ENCODE peak calls at places on chromosomes 3 and 15, in eight cellular contexts. One of them, this sample, is unnamed.

GRCh38 chr15:28919679-28920655 is 34.2 kb downstream of the APBA2 start:
- ATAC-seq in sciatic nerve: no peak
- ATAC-seq in memory B cell: no peak
- ATAC-seq in naive thymus-derived CD4-positive, alpha-beta T cell: peak; percentile 24
- ATAC-seq in T-helper 17 cell: no peak
- ATAC-seq in CD4-positive, CD25-positive, alpha-beta regulatory T cell: no peak
- ATAC-seq in effector memory CD8-positive, alpha-beta T cell: peak; percentile 47
- ATAC-seq in activated naive CD8-positive, alpha-beta T cell treated with anti-CD3 and anti-CD28 coated beads, Interleukin-2, amount 10 ng/mL, durations not matched to agents 7 days and 5 days: peak; percentile 46
- ATAC-seq in this sample: no peak

GRCh38 chr3:141050913-141051632 is at the start of gene SPSB4:
- ATAC-seq in activated naive CD8-positive, alpha-beta T cell treated with anti-CD3 and anti-CD28 coated beads, Interleukin-2, amount 10 ng/mL, durations not matched to agents 7 days and 5 days: peak; percentile 50
- ATAC-seq in effector memory CD8-positive, alpha-beta T cell: peak; percentile 29
- ATAC-seq in CD4-positive, CD25-positive, alpha-beta regulatory T cell: no peak
- ATAC-seq in memory B cell: peak; percentile 37
- ATAC-seq in naive thymus-derived CD4-positive, alpha-beta T cell: peak; percentile 33
- ATAC-seq in sciatic nerve: peak; percentile 83
- ATAC-seq in T-helper 17 cell: no peak
- ATAC-seq in this sample: peak; percentile 86

GRCh38 chr15:93037341-93038063 is 51.5 kb downstream of the RGMA start:
- ATAC-seq in effector memory CD8-positive, alpha-beta T cell: no peak
- ATAC-seq in T-helper 17 cell: peak; percentile 17
- ATAC-seq in CD4-positive, CD25-positive, alpha-beta regulatory T cell: no peak
- ATAC-seq in sciatic nerve: peak; percentile 94
- ATAC-seq in memory B cell: no peak
- ATAC-seq in naive thymus-derived CD4-positive, alpha-beta T cell: peak; percentile 72
- ATAC-seq in activated naive CD8-positive, alpha-beta T cell treated with anti-CD3 and anti-CD28 coated beads, Interleukin-2, amount 10 ng/mL, durations not matched to agents 7 days and 5 days: no peak
- ATAC-seq in this sample: peak; percentile 67

GRCh38 chr3:67030785-67031740 is 33.0 kb downstream of the KBTBD8 start:
- ATAC-seq in naive thymus-derived CD4-positive, alpha-beta T cell: no peak
- ATAC-seq in activated naive CD8-positive, alpha-beta T cell treated with anti-CD3 and anti-CD28 coated beads, Interleukin-2, amount 10 ng/mL, durations not matched to agents 7 days and 5 days: no peak
- ATAC-seq in sciatic nerve: no peak
- ATAC-seq in memory B cell: no peak
- ATAC-seq in T-helper 17 cell: no peak
- ATAC-seq in effector memory CD8-positive, alpha-beta T cell: no peak
- ATAC-seq in CD4-positive, CD25-positive, alpha-beta regulatory T cell: no peak
- ATAC-seq in this sample: no peak

GRCh38 chr15:85941186-85941855 is 138.3 kb upstream of the AGBL1 start:
- ATAC-seq in effector memory CD8-positive, alpha-beta T cell: no peak
- ATAC-seq in memory B cell: no peak
- ATAC-seq in sciatic nerve: no peak
- ATAC-seq in activated naive CD8-positive, alpha-beta T cell treated with anti-CD3 and anti-CD28 coated beads, Interleukin-2, amount 10 ng/mL, durations not matched to agents 7 days and 5 days: no peak
- ATAC-seq in CD4-positive, CD25-positive, alpha-beta regulatory T cell: no peak
- ATAC-seq in T-helper 17 cell: no peak
- ATAC-seq in naive thymus-derived CD4-positive, alpha-beta T cell: no peak
- ATAC-seq in this sample: no peak

GRCh38 chr3:153215971-153216370 is 53.9 kb downstream of the RAP2B start:
- ATAC-seq in memory B cell: no peak
- ATAC-seq in T-helper 17 cell: no peak
- ATAC-seq in effector memory CD8-positive, alpha-beta T cell: no peak
- ATAC-seq in sciatic nerve: no peak
- ATAC-seq in CD4-positive, CD25-positive, alpha-beta regulatory T cell: no peak
- ATAC-seq in activated naive CD8-positive, alpha-beta T cell treated with anti-CD3 and anti-CD28 coated beads, Interleukin-2, amount 10 ng/mL, durations not matched to agents 7 days and 5 days: no peak
- ATAC-seq in naive thymus-derived CD4-positive, alpha-beta T cell: no peak
- ATAC-seq in this sample: no peak

GRCh38 chr3:12284591-12284990 is 4.3 kb upstream of the PPARG start:
- ATAC-seq in effector memory CD8-positive, alpha-beta T cell: no peak
- ATAC-seq in CD4-positive, CD25-positive, alpha-beta regulatory T cell: no peak
- ATAC-seq in T-helper 17 cell: no peak
- ATAC-seq in memory B cell: no peak
- ATAC-seq in activated naive CD8-positive, alpha-beta T cell treated with anti-CD3 and anti-CD28 coated beads, Interleukin-2, amount 10 ng/mL, durations not matched to agents 7 days and 5 days: no peak
- ATAC-seq in naive thymus-derived CD4-positive, alpha-beta T cell: no peak
- ATAC-seq in sciatic nerve: no peak
- ATAC-seq in this sample: no peak

GRCh38 chr3:12954891-12955650 is 113.7 kb upstream of the RPL32 start:
- ATAC-seq in activated naive CD8-positive, alpha-beta T cell treated with anti-CD3 and anti-CD28 coated beads, Interleukin-2, amount 10 ng/mL, durations not matched to agents 7 days and 5 days: peak; percentile 39
- ATAC-seq in T-helper 17 cell: peak; percentile 66
- ATAC-seq in sciatic nerve: peak; percentile 76
- ATAC-seq in CD4-positive, CD25-positive, alpha-beta regulatory T cell: peak; percentile 55
- ATAC-seq in naive thymus-derived CD4-positive, alpha-beta T cell: peak; percentile 64
- ATAC-seq in effector memory CD8-positive, alpha-beta T cell: peak; percentile 64
- ATAC-seq in memory B cell: peak; percentile 95
- ATAC-seq in this sample: peak; percentile 90

GRCh38 chr3:88248658-88249057 is 98.9 kb downstream of the C3orf38 start:
- ATAC-seq in sciatic nerve: no peak
- ATAC-seq in activated naive CD8-positive, alpha-beta T cell treated with anti-CD3 and anti-CD28 coated beads, Interleukin-2, amount 10 ng/mL, durations not matched to agents 7 days and 5 days: no peak
- ATAC-seq in naive thymus-derived CD4-positive, alpha-beta T cell: no peak
- ATAC-seq in effector memory CD8-positive, alpha-beta T cell: no peak
- ATAC-seq in CD4-positive, CD25-positive, alpha-beta regulatory T cell: no peak
- ATAC-seq in T-helper 17 cell: no peak
- ATAC-seq in memory B cell: no peak
- ATAC-seq in this sample: no peak

GRCh38 chr3:58623478-58623877 is 43.1 kb downstream of the FAM3D start:
- ATAC-seq in effector memory CD8-positive, alpha-beta T cell: no peak
- ATAC-seq in naive thymus-derived CD4-positive, alpha-beta T cell: no peak
- ATAC-seq in activated naive CD8-positive, alpha-beta T cell treated with anti-CD3 and anti-CD28 coated beads, Interleukin-2, amount 10 ng/mL, durations not matched to agents 7 days and 5 days: no peak
- ATAC-seq in memory B cell: no peak
- ATAC-seq in CD4-positive, CD25-positive, alpha-beta regulatory T cell: no peak
- ATAC-seq in sciatic nerve: no peak
- ATAC-seq in T-helper 17 cell: no peak
- ATAC-seq in this sample: no peak

GRCh38 chr3:57538465-57538864 is 5.7 kb downstream of the DNAH12 start:
- ATAC-seq in effector memory CD8-positive, alpha-beta T cell: no peak
- ATAC-seq in activated naive CD8-positive, alpha-beta T cell treated with anti-CD3 and anti-CD28 coated beads, Interleukin-2, amount 10 ng/mL, durations not matched to agents 7 days and 5 days: no peak
- ATAC-seq in memory B cell: no peak
- ATAC-seq in T-helper 17 cell: no peak
- ATAC-seq in sciatic nerve: no peak
- ATAC-seq in CD4-positive, CD25-positive, alpha-beta regulatory T cell: no peak
- ATAC-seq in naive thymus-derived CD4-positive, alpha-beta T cell: no peak
- ATAC-seq in this sample: no peak

GRCh38 chr15:22806664-22807063 is 20.2 kb downstream of the NIPA1 start:
- ATAC-seq in memory B cell: no peak
- ATAC-seq in effector memory CD8-positive, alpha-beta T cell: no peak
- ATAC-seq in T-helper 17 cell: no peak
- ATAC-seq in activated naive CD8-positive, alpha-beta T cell treated with anti-CD3 and anti-CD28 coated beads, Interleukin-2, amount 10 ng/mL, durations not matched to agents 7 days and 5 days: no peak
- ATAC-seq in sciatic nerve: no peak
- ATAC-seq in naive thymus-derived CD4-positive, alpha-beta T cell: no peak
- ATAC-seq in CD4-positive, CD25-positive, alpha-beta regulatory T cell: no peak
- ATAC-seq in this sample: no peak

GRCh38 chr3:11803977-11804903 is 42.4 kb downstream of the TAMM41 start:
- ATAC-seq in CD4-positive, CD25-positive, alpha-beta regulatory T cell: peak; percentile 79
- ATAC-seq in T-helper 17 cell: peak; percentile 76
- ATAC-seq in memory B cell: peak; percentile 83
- ATAC-seq in activated naive CD8-positive, alpha-beta T cell treated with anti-CD3 and anti-CD28 coated beads, Interleukin-2, amount 10 ng/mL, durations not matched to agents 7 days and 5 days: peak; percentile 88
- ATAC-seq in sciatic nerve: peak; percentile 82
- ATAC-seq in naive thymus-derived CD4-positive, alpha-beta T cell: peak; percentile 85
- ATAC-seq in effector memory CD8-positive, alpha-beta T cell: peak; percentile 75
- ATAC-seq in this sample: no peak

GRCh38 chr15:47188766-47189507 is 528.4 kb upstream of the SEMA6D start:
- ATAC-seq in activated naive CD8-positive, alpha-beta T cell treated with anti-CD3 and anti-CD28 coated beads, Interleukin-2, amount 10 ng/mL, durations not matched to agents 7 days and 5 days: no peak
- ATAC-seq in CD4-positive, CD25-positive, alpha-beta regulatory T cell: no peak
- ATAC-seq in effector memory CD8-positive, alpha-beta T cell: no peak
- ATAC-seq in T-helper 17 cell: no peak
- ATAC-seq in sciatic nerve: no peak
- ATAC-seq in memory B cell: no peak
- ATAC-seq in naive thymus-derived CD4-positive, alpha-beta T cell: no peak
- ATAC-seq in this sample: no peak

GRCh38 chr3:9043063-9043462 is 79.8 kb upstream of the RAD18 start:
- ATAC-seq in activated naive CD8-positive, alpha-beta T cell treated with anti-CD3 and anti-CD28 coated beads, Interleukin-2, amount 10 ng/mL, durations not matched to agents 7 days and 5 days: no peak
- ATAC-seq in CD4-positive, CD25-positive, alpha-beta regulatory T cell: no peak
- ATAC-seq in effector memory CD8-positive, alpha-beta T cell: no peak
- ATAC-seq in T-helper 17 cell: no peak
- ATAC-seq in naive thymus-derived CD4-positive, alpha-beta T cell: no peak
- ATAC-seq in memory B cell: no peak
- ATAC-seq in sciatic nerve: no peak
- ATAC-seq in this sample: no peak

GRCh38 chr15:71962537-71962936 is 152.2 kb downstream of the NR2E3 start:
- ATAC-seq in sciatic nerve: no peak
- ATAC-seq in activated naive CD8-positive, alpha-beta T cell treated with anti-CD3 and anti-CD28 coated beads, Interleukin-2, amount 10 ng/mL, durations not matched to agents 7 days and 5 days: no peak
- ATAC-seq in memory B cell: no peak
- ATAC-seq in effector memory CD8-positive, alpha-beta T cell: no peak
- ATAC-seq in T-helper 17 cell: no peak
- ATAC-seq in naive thymus-derived CD4-positive, alpha-beta T cell: no peak
- ATAC-seq in CD4-positive, CD25-positive, alpha-beta regulatory T cell: no peak
- ATAC-seq in this sample: no peak

GRCh38 chr15:88701561-88702095 is 62.8 kb downstream of the ISG20 start:
- ATAC-seq in sciatic nerve: no peak
- ATAC-seq in CD4-positive, CD25-positive, alpha-beta regulatory T cell: peak; percentile 39
- ATAC-seq in activated naive CD8-positive, alpha-beta T cell treated with anti-CD3 and anti-CD28 coated beads, Interleukin-2, amount 10 ng/mL, durations not matched to agents 7 days and 5 days: peak; percentile 35
- ATAC-seq in naive thymus-derived CD4-positive, alpha-beta T cell: no peak
- ATAC-seq in T-helper 17 cell: peak; percentile 44
- ATAC-seq in memory B cell: peak; percentile 74
- ATAC-seq in effector memory CD8-positive, alpha-beta T cell: peak; percentile 44
- ATAC-seq in this sample: no peak

GRCh38 chr15:68808091-68808490 is 12.6 kb downstream of the ANP32A start:
- ATAC-seq in activated naive CD8-positive, alpha-beta T cell treated with anti-CD3 and anti-CD28 coated beads, Interleukin-2, amount 10 ng/mL, durations not matched to agents 7 days and 5 days: no peak
- ATAC-seq in CD4-positive, CD25-positive, alpha-beta regulatory T cell: no peak
- ATAC-seq in T-helper 17 cell: no peak
- ATAC-seq in effector memory CD8-positive, alpha-beta T cell: no peak
- ATAC-seq in naive thymus-derived CD4-positive, alpha-beta T cell: no peak
- ATAC-seq in memory B cell: no peak
- ATAC-seq in sciatic nerve: no peak
- ATAC-seq in this sample: no peak

GRCh38 chr3:129162729-129163579 is 2.1 kb upstream of the ISY1 start:
- ATAC-seq in sciatic nerve: no peak
- ATAC-seq in CD4-positive, CD25-positive, alpha-beta regulatory T cell: no peak
- ATAC-seq in activated naive CD8-positive, alpha-beta T cell treated with anti-CD3 and anti-CD28 coated beads, Interleukin-2, amount 10 ng/mL, durations not matched to agents 7 days and 5 days: no peak
- ATAC-seq in memory B cell: no peak
- ATAC-seq in effector memory CD8-positive, alpha-beta T cell: no peak
- ATAC-seq in naive thymus-derived CD4-positive, alpha-beta T cell: no peak
- ATAC-seq in T-helper 17 cell: no peak
- ATAC-seq in this sample: no peak

This sample was measured in gastroesophageal sphincter.